ENCODE peak calls at places on chromosomes 4 and X, in four cellular contexts. R, L, I and A are unnamed samples.
A peak's percentile ranks its signal among the peaks of the same experiment; 100 is the strongest.

GRCh38 chr4:40856836-40857362 is 107.1 kb downstream of the NSUN7 start:
- DNase-seq in R (no peak), L (peak; percentile 86), I (peak; percentile 84), A (peak; percentile 94)

GRCh38 chr4:98688416-98689290 is 30.2 kb upstream of the TSPAN5 start:
- DNase-seq in R (no peak), L (no peak), I (no peak), A (no peak)

GRCh38 chr4:178611062-178611461 is 1168.8 kb upstream of the AGA start:
- DNase-seq in R (no peak), L (no peak), I (no peak), A (no peak)

GRCh38 chr4:80925293-80925692 is 105.2 kb upstream of the BMP3 start:
- DNase-seq in R (no peak), L (no peak), I (no peak), A (no peak)

GRCh38 chr4:162791321-162791720 is 375.4 kb downstream of the NAF1 start:
- DNase-seq in R (no peak), L (no peak), I (no peak), A (no peak)

GRCh38 chr4:39357002-39357401 is 9.2 kb downstream of the RFC1 start:
- DNase-seq in R (no peak), L (no peak), I (no peak), A (no peak)

GRCh38 chrX:46803140-46803539 is 33.7 kb upstream of the RP2 start:
- DNase-seq in R (no peak), L (no peak), I (no peak), A (peak; percentile 56)

GRCh38 chr4:107824367-107825071 is at the start of gene SGMS2:
- DNase-seq in R (peak; percentile 94), L (peak; percentile 96), I (peak; percentile 95), A (peak; percentile 88)

GRCh38 chr4:157582141-157582540 is 361.6 kb downstream of the GRIA2 start:
- DNase-seq in R (no peak), L (no peak), I (no peak), A (no peak)

GRCh38 chrX:125810856-125811255 is 355.2 kb downstream of the DCAF12L2 start:
- DNase-seq in R (no peak), L (no peak), I (no peak), A (no peak)

GRCh38 chr4:113976937-113977855 is 2.3 kb downstream of the ARSJ start:
- DNase-seq in R (no peak), L (no peak), I (no peak), A (no peak)

DNA sequence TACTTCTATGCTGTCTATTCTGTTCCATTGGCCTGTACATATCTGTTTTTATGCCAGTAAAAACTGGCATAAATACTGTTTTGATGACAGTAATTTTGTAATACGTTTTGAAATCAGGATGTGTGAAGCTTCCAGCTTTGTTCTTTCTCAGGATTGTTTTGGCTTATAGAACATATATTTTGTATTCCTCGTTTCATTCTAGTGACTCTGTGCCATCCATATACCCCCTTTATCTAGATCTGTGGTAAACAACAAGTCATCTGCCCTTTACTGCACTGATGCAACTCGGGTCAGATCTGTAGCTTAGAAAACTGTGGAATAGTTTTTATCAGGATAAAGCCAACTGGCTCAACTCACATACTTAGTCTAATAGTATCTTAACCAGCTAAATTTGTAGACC is 233.7 kb downstream of the PRDM5 start:
- DNase-seq in R (no peak), L (no peak), I (no peak), A (no peak)
- H3K4me3 ChIP-seq in R (no peak overlapping the region), L (no peak overlapping the region), I (no peak overlapping the region), A (no peak overlapping the region)

DNA sequence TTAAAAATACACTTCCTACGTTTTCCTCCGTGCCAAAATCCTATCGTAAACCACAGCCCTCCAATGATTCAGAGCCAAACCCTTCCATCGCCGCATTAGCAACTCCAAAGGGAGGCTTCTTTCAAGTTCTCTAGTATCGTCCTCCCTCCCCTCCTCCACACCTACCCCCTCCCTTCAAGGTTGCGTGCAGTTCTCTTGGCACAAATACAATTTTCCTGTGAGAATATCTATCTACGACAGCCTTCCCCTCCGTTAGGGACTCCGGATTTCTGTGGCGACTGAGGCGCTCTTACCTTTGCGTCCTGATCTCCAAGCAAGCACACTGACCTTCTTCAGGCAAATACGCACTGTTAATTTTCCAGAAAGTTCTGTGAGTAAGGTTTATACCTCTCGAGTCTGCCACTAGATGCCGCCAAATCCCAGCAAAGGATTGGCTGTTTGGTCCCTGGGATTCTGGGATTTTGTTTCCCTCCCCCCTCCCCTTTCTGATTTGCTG is 1.2 kb upstream of the MORF4L2 start:
- DNase-seq in R (peak; percentile 52), L (peak; percentile 73), I (peak; percentile 94), A (peak; percentile 94)
- TF ChIP-seq CTCF in R (peak; percentile 64), L (peak; percentile 53), I (peak; percentile 96), A (peak; percentile 85)

GRCh38 chr4:83334425-83335241 is at the start of gene HPSE:
- DNase-seq in R (peak; percentile 81), L (peak; percentile 96), I (peak; percentile 74), A (peak; percentile 95)

GRCh38 chr4:83340692-83341343 is 6.2 kb upstream of the HPSE start:
- DNase-seq in R (no peak), L (no peak), I (no peak), A (no peak)

GRCh38 chr4:83339573-83339972 is 4.9 kb upstream of the HPSE start:
- DNase-seq in R (no peak), L (no peak), I (no peak), A (no peak)

GRCh38 chr4:83331959-83332358 is 2.7 kb downstream of the HPSE start:
- DNase-seq in R (no peak), L (no peak), I (no peak), A (no peak)

DNA sequence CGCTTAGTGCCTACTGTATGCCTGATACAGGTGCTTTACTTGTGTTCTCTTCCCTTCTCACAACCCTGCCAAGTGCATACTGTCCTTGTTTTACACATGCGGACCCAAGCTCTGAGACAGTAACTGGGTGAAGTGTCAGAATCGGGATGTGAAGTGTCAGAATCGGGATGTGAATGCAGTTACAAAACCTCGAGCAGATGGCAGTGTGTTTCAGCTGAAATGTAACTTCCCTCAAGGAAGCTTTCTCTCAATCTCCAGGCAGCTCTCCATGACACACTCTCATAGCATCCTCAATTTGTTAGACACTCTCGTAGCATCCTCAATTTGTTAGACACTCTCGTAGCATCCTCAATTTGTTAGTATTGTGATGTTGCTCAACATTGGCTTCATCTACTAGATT is 1.0 kb upstream of the HPSE start:
- DNase-seq in R (no peak), L (no peak), I (no peak), A (no peak)
- H3K4me3 ChIP-seq in R (no peak overlapping the region), L (no peak overlapping the region), I (no peak overlapping the region), A (no peak overlapping the region)

GRCh38 chr4:71775449-71775848 is 8.4 kb downstream of the GC start:
- DNase-seq in R (no peak), L (no peak), I (no peak), A (no peak)

GRCh38 chr4:71773004-71773403 is 10.9 kb downstream of the GC start:
- DNase-seq in R (no peak), L (no peak), I (no peak), A (no peak)

GRCh38 chr4:71774136-71774535 is 9.7 kb downstream of the GC start:
- DNase-seq in R (no peak), L (no peak), I (no peak), A (no peak)

GRCh38 chr4:71771613-71772012 is 12.3 kb downstream of the GC start:
- DNase-seq in R (no peak), L (no peak), I (no peak), A (no peak)

DNA sequence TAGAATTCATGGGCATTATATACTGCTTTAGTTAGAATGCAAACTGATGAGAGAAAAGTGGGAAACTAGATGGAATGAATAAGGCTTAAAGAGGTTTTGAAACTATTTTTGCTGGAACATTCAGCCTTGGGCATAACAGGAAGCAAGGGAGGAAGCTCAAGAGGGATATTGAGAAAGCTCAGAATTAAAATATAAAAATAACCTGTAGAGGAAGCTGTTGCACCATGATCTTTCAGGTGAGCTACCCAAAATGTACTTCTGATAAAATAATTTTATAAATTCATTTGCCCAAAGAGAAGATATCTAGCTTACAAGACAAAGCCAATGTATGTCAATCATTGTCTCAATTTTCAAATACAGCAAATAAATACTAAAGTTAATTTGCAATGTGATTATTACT is 11.3 kb downstream of the GC start:
- DNase-seq in R (no peak), L (no peak), I (no peak), A (no peak)
- TF ChIP-seq CTCF in R (peak; percentile 5), L (no peak), I (peak; percentile 32), A (peak; percentile 66)

GRCh38 chr4:139452000-139452399 is 1.9 kb upstream of the RAB33B start:
- DNase-seq in R (no peak), L (no peak), I (no peak), A (no peak)
- H3K4me3 ChIP-seq in R (peak overlapping the region; percentile 57), L (no peak overlapping the region), I (peak overlapping the region; percentile 53), A (peak overlapping the region; percentile 97)